ENCODE peak calls at places on chromosomes 2 and 18, in eight cellular contexts. T, K, N, P, Q, Y, S and D are unnamed samples.

GRCh38 chr2:30278419-30278818 is 47.1 kb downstream of the LBH start:
- DNase-seq in T (no peak), K (no peak), N (no peak), P (no peak), Q (no peak), Y (no peak), S (no peak), D (no peak)

GRCh38 chr2:205785507-205786222 is 103.4 kb downstream of the NRP2 start:
- DNase-seq in T (no peak), K (no peak), N (no peak), P (no peak), Q (no peak), Y (no peak), S (no peak), D (no peak)

GRCh38 chr18:5268874-5269273 is 26.7 kb downstream of the ZBTB14 start:
- DNase-seq in T (no peak), K (no peak), N (no peak), P (no peak), Q (no peak), Y (no peak), S (no peak), D (no peak)

GRCh38 chr2:168323456-168324058 is 76.2 kb upstream of the STK39 start:
- DNase-seq in T (no peak), K (no peak), N (no peak), P (no peak), Q (no peak), Y (no peak), S (no peak), D (no peak)

GRCh38 chr2:3649581-3649980 is 8.4 kb upstream of the ALLC start:
- DNase-seq in T (no peak), K (no peak), N (no peak), P (no peak), Q (no peak), Y (no peak), S (no peak), D (no peak)

GRCh38 chr2:143960177-143960576 is 559.7 kb downstream of the ZEB2 start:
- DNase-seq in T (no peak), K (no peak), N (no peak), P (no peak), Q (no peak), Y (no peak), S (peak), D (no peak)

GRCh38 chr2:58913082-58913726 is 672.1 kb upstream of the FANCL start:
- DNase-seq in T (no peak), K (no peak), N (peak), P (no peak), Q (no peak), Y (no peak), S (no peak), D (no peak)

GRCh38 chr2:32095671-32096070 is 32.3 kb downstream of the SPAST start:
- DNase-seq in T (no peak), K (no peak), N (no peak), P (no peak), Q (no peak), Y (no peak), S (no peak), D (no peak)

GRCh38 chr18:74116628-74117554 is 30.7 kb downstream of the FBXO15 start:
- DNase-seq in T (peak), K (peak), N (peak), P (no peak), Q (no peak), Y (peak), S (peak), D (peak)